ENCODE peak calls at places on chromosome 12, in ten cellular contexts. H is stimulated activated CD8-positive, alpha-beta memory T cell treated with anti-CD3 and anti-CD28 coated beads, Interleukin-7, amount 100 ng/mL, for 4 hours; W is neuronal stem cell; S is NCI-H1092 treated with DMSO at 0.1 percent for 48 hours; X is activated T-cell treated with anti-CD3 and anti-CD28 coated beads, Interleukin-2, amount 50 U/mL, for 72 hours; J is CD4-positive, alpha-beta memory T cell; N is central memory CD4-positive, alpha-beta T cell; L is NCI-H748 treated with DMSO at 0.1 percent for 48 hours; R is mesendoderm; V is GM03348. P is an unnamed sample.

GRCh38 chr12:113880993-113881392 is 85.1 kb downstream of the RBM19 start:
- DNase-seq in R (no peak), X (no peak), H (no peak), S (peak; percentile 25), L (no peak), V (no peak), W (no peak), J (no peak), N (no peak), P (no peak)

GRCh38 chr12:47652491-47653234 is 53.2 kb downstream of the RPAP3 start:
- DNase-seq in S (no peak), J (no peak), V (no peak), N (no peak), W (no peak), H (no peak), R (peak; percentile 56), X (no peak), L (no peak), P (no peak)

GRCh38 chr12:11273449-11273848 is 3.9 kb upstream of the PRB3 start:
- DNase-seq in J (no peak), V (no peak), R (no peak), W (no peak), H (no peak), N (no peak), X (no peak), L (no peak), S (no peak), P (no peak)

GRCh38 chr12:124925117-124925516 is 10.7 kb upstream of the UBC start:
- DNase-seq in S (no peak), W (no peak), L (no peak), R (no peak), N (no peak), V (no peak), X (no peak), H (no peak), J (no peak), P (no peak)

GRCh38 chr12:123807670-123808069 is 45.6 kb downstream of the DNAH10 start:
- DNase-seq in V (no peak), N (no peak), W (no peak), X (no peak), L (no peak), S (no peak), J (no peak), H (no peak), R (peak; percentile 18), P (no peak)

GRCh38 chr12:115322275-115322674 is 638.3 kb upstream of the TBX3 start:
- DNase-seq in X (no peak), J (no peak), N (no peak), L (no peak), S (no peak), V (peak; percentile 37), H (no peak), R (no peak), W (no peak), P (no peak)

GRCh38 chr12:82972624-82973023 is 285.9 kb downstream of the TMTC2 start:
- DNase-seq in N (no peak), L (no peak), S (no peak), J (no peak), H (no peak), V (no peak), X (no peak), R (no peak), W (no peak), P (no peak)

GRCh38 chr12:111686574-111687105 is 787 bp downstream of the ACAD10 start:
- DNase-seq in R (peak; percentile 0), L (no peak), W (no peak), N (peak; percentile 3), V (no peak), H (no peak), X (no peak), S (no peak), J (no peak), P (no peak)

GRCh38 chr12:20800160-20800559 is 10.3 kb upstream of the SLCO1B3 start:
- DNase-seq in J (no peak), X (no peak), S (no peak), L (no peak), R (no peak), W (no peak), N (no peak), H (no peak), V (no peak), P (no peak)

GRCh38 chr12:95963104-95963503 is 20.0 kb downstream of the AMDHD1 start:
- DNase-seq in X (no peak), J (no peak), H (no peak), S (no peak), N (no peak), W (no peak), R (peak; percentile 67), L (no peak), V (no peak), P (no peak)

GRCh38 chr12:108511633-108512540 is 3.2 kb upstream of the FICD start:
- DNase-seq in X (peak; percentile 76), J (peak; percentile 70), S (peak; percentile 19), R (peak; percentile 83), W (peak; percentile 74), N (peak; percentile 67), L (peak; percentile 68), V (peak; percentile 80), H (peak; percentile 59), P (peak; percentile 70)

GRCh38 chr12:32859389-32859788 is 37.2 kb downstream of the PKP2 start:
- DNase-seq in R (no peak), X (no peak), L (no peak), J (no peak), H (no peak), V (no peak), N (no peak), S (no peak), W (no peak), P (no peak)

GRCh38 chr12:92928431-92928961 is 599 bp downstream of the EEA1 start:
- DNase-seq in V (peak; percentile 63), R (no peak), W (no peak), L (no peak), X (peak; percentile 82), S (peak; percentile 31), J (peak; percentile 27), N (peak; percentile 33), H (peak; percentile 65), P (no peak)

GRCh38 chr12:57272337-57273151 is 21.6 kb upstream of the STAC3 start:
- DNase-seq in J (no peak), X (no peak), H (no peak), W (no peak), N (no peak), L (no peak), V (peak; percentile 45), S (no peak), R (peak; percentile 44), P (peak; percentile 47)

GRCh38 chr12:18612971-18613370 is 124.8 kb downstream of the PLCZ1 start:
- DNase-seq in R (no peak), H (no peak), L (no peak), S (no peak), J (no peak), V (no peak), X (no peak), W (no peak), N (no peak), P (no peak)

GRCh38 chr12:50326636-50327284 is 43.4 kb upstream of the LIMA1 start:
- DNase-seq in J (no peak), X (no peak), W (no peak), V (no peak), L (no peak), R (no peak), S (peak; percentile 44), H (no peak), N (no peak), P (no peak)

GRCh38 chr12:89707623-89707991 is 1.0 kb downstream of the ATP2B1 start:
- DNase-seq in W (peak; percentile 38), X (peak; percentile 19), R (peak; percentile 72), S (peak; percentile 34), N (peak; percentile 5), J (peak; percentile 30), H (no peak), L (peak; percentile 26), V (peak; percentile 23), P (no peak)

GRCh38 chr12:101204598-101205304 is 5.3 kb downstream of the SLC5A8 start:
- DNase-seq in R (peak; percentile 40), V (no peak), H (no peak), J (no peak), S (no peak), W (no peak), X (no peak), L (no peak), N (no peak), P (no peak)

GRCh38 chr12:77089701-77090220 is 24.4 kb upstream of the E2F7 start:
- DNase-seq in N (no peak), H (no peak), V (no peak), S (no peak), R (no peak), W (no peak), X (no peak), L (no peak), J (no peak), P (no peak)

GRCh38 chr12:15605886-15606590 is 183.2 kb downstream of the EPS8 start:
- DNase-seq in H (no peak), X (no peak), W (no peak), S (no peak), N (no peak), L (no peak), J (no peak), R (no peak), V (no peak), P (no peak)

GRCh38 chr12:109772622-109773321 is 59.1 kb downstream of the FAM222A start:
- DNase-seq in V (no peak), X (no peak), N (no peak), R (no peak), H (no peak), J (no peak), S (no peak), L (no peak), W (no peak), P (no peak)

GRCh38 chr12:96164951-96165858 is 29.0 kb upstream of the ELK3 start:
- DNase-seq in H (no peak), V (no peak), L (no peak), R (no peak), J (no peak), S (peak; percentile 1), W (no peak), N (no peak), X (no peak), P (no peak)

GRCh38 chr12:4322789-4323188 is 1.8 kb downstream of the TIGAR start:
- DNase-seq in N (no peak), H (no peak), X (no peak), S (no peak), L (no peak), W (no peak), R (no peak), V (no peak), J (no peak), P (no peak)

GRCh38 chr12:795305-795704 is 42.9 kb downstream of the WNK1 start:
- DNase-seq in S (no peak), W (no peak), N (peak; percentile 25), X (peak; percentile 84), H (peak; percentile 53), R (peak; percentile 24), J (peak; percentile 43), V (no peak), L (no peak), P (no peak)

GRCh38 chr12:53791735-53792326 is 40.1 kb upstream of the CISTR start:
- DNase-seq in L (no peak), W (no peak), V (peak; percentile 42), N (peak; percentile 2), X (peak; percentile 20), J (no peak), R (peak; percentile 45), H (peak; percentile 7), S (no peak), P (no peak)

GRCh38 chr12:92675092-92675865 is 27.5 kb upstream of the PLEKHG7 start:
- DNase-seq in N (no peak), S (no peak), L (no peak), W (no peak), H (no peak), V (no peak), R (no peak), X (peak; percentile 8), J (no peak), P (no peak)

GRCh38 chr12:80632835-80633234 is 74.6 kb upstream of the MYF6 start:
- DNase-seq in X (no peak), L (peak; percentile 22), R (peak; percentile 77), S (no peak), J (no peak), H (no peak), V (no peak), W (peak; percentile 21), N (no peak), P (no peak)

GRCh38 chr12:109757671-109758265 is 44.1 kb downstream of the FAM222A start:
- DNase-seq in L (no peak), S (no peak), J (no peak), N (no peak), R (no peak), V (no peak), W (no peak), X (no peak), H (no peak), P (no peak)